ENCODE peak calls at places on chromosomes 7 and 10, in seven cellular contexts. E, N, L, C, R, B and J are unnamed samples.

GRCh38 chr10:17368708-17369272 is 85.6 kb downstream of the ST8SIA6 start:
- DNase-seq in E (no peak), N (no peak), L (no peak), C (no peak), R (no peak), B (no peak), J (no peak)

GRCh38 chr7:29217112-29217511 is 22.5 kb downstream of the CHN2 start:
- DNase-seq in E (no peak), N (no peak), L (no peak), C (no peak), R (no peak), B (no peak), J (no peak)

GRCh38 chr7:92723978-92724377 is 112.4 kb downstream of the CDK6 start:
- DNase-seq in E (peak; percentile 20), N (no peak), L (no peak), C (no peak), R (no peak), B (no peak), J (no peak)

GRCh38 chr7:25303380-25304321 is 75.4 kb upstream of the NPVF start:
- DNase-seq in E (no peak), N (no peak), L (no peak), C (no peak), R (no peak), B (no peak), J (no peak)

GRCh38 chr7:51006483-51007235 is 224.0 kb upstream of the GRB10 start:
- DNase-seq in E (no peak), N (no peak), L (no peak), C (no peak), R (no peak), B (no peak), J (no peak)

GRCh38 chr10:132984008-132984295 is 41.6 kb upstream of the CFAP46 start:
- DNase-seq in E (no peak), N (no peak), L (peak; percentile 37), C (no peak), R (peak; percentile 70), B (no peak), J (no peak)

GRCh38 chr7:114759347-114760062 is 162.4 kb upstream of the MDFIC start:
- DNase-seq in E (no peak), N (no peak), L (no peak), C (no peak), R (no peak), B (no peak), J (no peak)

GRCh38 chr7:29597266-29597665 is 33.6 kb downstream of the PRR15 start:
- DNase-seq in E (no peak), N (no peak), L (no peak), C (no peak), R (no peak), B (no peak), J (no peak)

GRCh38 chr10:28217848-28218247 is 85.0 kb downstream of the MPP7 start:
- DNase-seq in E (no peak), N (no peak), L (no peak), C (no peak), R (no peak), B (no peak), J (no peak)

GRCh38 chr7:3154881-3155494 is 111.3 kb upstream of the CARD11 start:
- DNase-seq in E (no peak), N (peak; percentile 83), L (no peak), C (no peak), R (no peak), B (peak; percentile 76), J (no peak)

GRCh38 chr10:101063548-101064414 is 2.0 kb downstream of the KAZALD1 start:
- DNase-seq in E (no peak), N (no peak), L (no peak), C (no peak), R (no peak), B (peak; percentile 38), J (no peak)

GRCh38 chr10:63434866-63435854 is 30.6 kb downstream of the JMJD1C start:
- DNase-seq in E (no peak), N (no peak), L (no peak), C (no peak), R (no peak), B (no peak), J (no peak)

GRCh38 chr10:26439436-26440090 is 1.4 kb downstream of the APBB1IP start:
- DNase-seq in E (no peak), N (no peak), L (no peak), C (no peak), R (no peak), B (peak; percentile 61), J (no peak)

GRCh38 chr7:127850195-127850594 is 181.0 kb downstream of the LRRC4 start:
- DNase-seq in E (no peak), N (no peak), L (no peak), C (no peak), R (no peak), B (no peak), J (no peak)

GRCh38 chr10:71396084-71396713 is 521 bp upstream of the CDH23 start:
- DNase-seq in E (peak; percentile 64), N (peak; percentile 63), L (no peak), C (peak; percentile 54), R (no peak), B (no peak), J (peak; percentile 54)

GRCh38 chr10:124315599-124316270 is 103.0 kb downstream of the OAT start:
- DNase-seq in E (no peak), N (no peak), L (no peak), C (no peak), R (no peak), B (no peak), J (no peak)

GRCh38 chr10:154348-154747 is 19.1 kb downstream of the ZMYND11 start:
- DNase-seq in E (no peak), N (no peak), L (no peak), C (no peak), R (no peak), B (no peak), J (no peak)

GRCh38 chr10:8338177-8338766 is 283.8 kb downstream of the GATA3 start:
- DNase-seq in E (no peak), N (no peak), L (no peak), C (no peak), R (no peak), B (no peak), J (no peak)

GRCh38 chr7:20783716-20784310 is 2.9 kb downstream of the SP8 start:
- DNase-seq in E (no peak), N (no peak), L (no peak), C (no peak), R (no peak), B (no peak), J (no peak)

GRCh38 chr7:42283553-42283952 is 46.5 kb upstream of the GLI3 start:
- DNase-seq in E (no peak), N (no peak), L (no peak), C (no peak), R (peak; percentile 45), B (no peak), J (no peak)

GRCh38 chr10:114437456-114438292 is 33.4 kb upstream of the AFAP1L2 start:
- DNase-seq in E (no peak), N (no peak), L (no peak), C (no peak), R (no peak), B (peak; percentile 15), J (no peak)

GRCh38 chr10:103696411-103697145 is 158.8 kb downstream of the SH3PXD2A start:
- DNase-seq in E (peak; percentile 72), N (peak; percentile 87), L (peak; percentile 80), C (no peak), R (peak; percentile 76), B (peak; percentile 51), J (peak; percentile 30)

GRCh38 chr7:123666492-123666891 is 10.8 kb downstream of the LMOD2 start:
- DNase-seq in E (no peak), N (no peak), L (no peak), C (no peak), R (no peak), B (no peak), J (no peak)

GRCh38 chr7:17369686-17370426 is 71.4 kb downstream of the AHR start:
- DNase-seq in E (peak; percentile 24), N (no peak), L (no peak), C (no peak), R (no peak), B (no peak), J (no peak)

GRCh38 chr10:86583983-86584382 is 62.4 kb upstream of the WAPL start:
- DNase-seq in E (no peak), N (no peak), L (no peak), C (no peak), R (no peak), B (peak; percentile 86), J (no peak)
- TF ChIP-seq CTCF in E (no peak), N (no peak), L (no peak), C (no peak), R (no peak), B (peak; percentile 78), J (no peak)

GRCh38 chr7:76515999-76516443 is 5.7 kb downstream of the UPK3B start:
- DNase-seq in E (no peak), N (peak; percentile 63), L (no peak), C (no peak), R (peak; percentile 76), B (peak; percentile 17), J (no peak)
- TF ChIP-seq CTCF in E (peak; percentile 61), N (no peak), L (peak; percentile 34), C (no peak), R (peak; percentile 59), B (peak; percentile 71), J (no peak)

DNA sequence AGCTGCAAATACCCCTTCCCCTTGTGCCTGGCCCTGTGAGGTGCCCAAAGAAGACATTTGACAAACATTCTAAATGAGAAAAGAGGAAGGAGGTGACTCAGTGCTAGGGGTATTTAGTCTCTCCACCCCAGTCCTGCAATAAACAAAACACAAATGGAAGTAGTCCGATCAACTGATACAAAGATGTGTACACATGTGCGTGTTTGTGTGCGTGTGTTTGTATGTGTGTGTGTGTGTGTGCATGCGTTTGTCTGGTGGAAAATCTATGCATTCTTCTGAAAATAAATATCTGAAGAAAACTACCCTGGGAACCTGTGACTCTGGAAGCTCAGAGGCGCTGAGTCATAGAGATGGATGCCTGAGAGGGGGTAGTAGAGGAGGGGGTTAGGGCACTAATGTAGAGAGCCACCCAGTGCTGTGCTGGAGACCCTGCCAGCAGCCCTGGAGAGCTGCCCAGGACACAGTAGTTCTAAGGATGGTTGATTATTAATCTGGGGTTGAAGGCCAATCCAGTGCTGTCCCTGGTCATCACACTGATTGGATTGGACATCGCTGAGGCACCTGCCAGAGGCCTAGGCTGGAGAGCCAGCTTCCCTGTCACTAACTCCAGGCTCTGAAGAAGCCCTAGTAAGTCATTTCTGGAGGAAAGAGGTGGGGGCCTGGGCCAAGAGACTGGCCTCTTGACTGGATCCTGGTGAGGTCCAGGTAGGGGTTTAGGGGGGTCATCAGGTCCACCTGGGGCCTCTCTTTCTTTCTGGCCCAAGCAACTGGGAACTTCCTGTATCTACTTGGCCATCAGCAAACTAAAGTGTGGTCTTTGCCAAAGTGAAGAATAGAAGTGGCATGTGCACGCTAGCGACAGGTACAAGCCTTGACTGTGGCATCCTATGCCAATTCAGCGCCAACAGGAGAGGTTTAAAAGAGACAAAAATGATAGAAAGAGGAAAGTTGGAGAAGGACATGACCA is 18.5 kb downstream of the SFTPA1 start:
- DNase-seq in E (no peak), N (no peak), L (no peak), C (no peak), R (no peak), B (no peak), J (no peak)
- TF ChIP-seq CTCF in E (no peak), N (no peak), L (no peak), C (no peak), R (no peak), B (no peak), J (no peak)

DNA sequence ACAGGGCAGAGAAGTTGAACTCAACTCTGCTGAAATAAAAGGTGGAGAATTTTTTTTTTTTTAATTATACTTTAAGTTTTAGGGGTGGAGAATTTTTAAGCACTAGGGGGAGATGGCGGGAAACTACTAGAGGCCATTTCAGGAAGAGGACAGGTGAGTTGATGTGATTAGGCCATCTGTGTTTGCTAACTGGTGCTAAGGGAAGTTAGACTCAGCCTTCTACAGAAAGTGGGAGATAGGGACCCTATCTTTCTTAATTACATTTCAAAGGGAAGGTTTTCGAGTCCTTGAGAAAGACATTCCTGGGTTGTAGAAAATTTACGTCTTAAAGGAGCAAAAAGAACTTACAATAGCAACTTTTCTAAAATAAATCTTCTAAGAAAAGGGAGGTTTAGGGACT is 124.8 kb downstream of the LHFPL3 start:
- DNase-seq in E (no peak), N (no peak), L (no peak), C (no peak), R (no peak), B (no peak), J (no peak)
- TF ChIP-seq CTCF in E (no peak), N (no peak), L (no peak), C (no peak), R (no peak), B (no peak), J (no peak)